ENCODE peak calls at places on chromosome 11, in five cellular contexts. D is kidney; C is effector memory CD4-positive, alpha-beta T cell; H is naive thymus-derived CD4-positive, alpha-beta T cell; A is keratinocyte. R is an unnamed sample. For H3K9me3 and H3K4me1, the result is how much of the 10 kb centered on the place peaks cover.

GRCh38 chr11:62593434-62594044 is 2.2 kb upstream of the TUT1 start:
- DNase-seq in D (peak), C (peak), H (peak), A (no peak), R (no peak)

GRCh38 chr11:100176456-100176855 is 510.6 kb upstream of the ARHGAP42 start:
- DNase-seq in D (no peak), C (no peak), H (no peak), A (no peak), R (no peak)

GRCh38 chr11:134509381-134510068 is 97.5 kb upstream of the B3GAT1 start:
- DNase-seq in D (peak), C (no peak), H (no peak), A (no peak), R (no peak)

GRCh38 chr11:16612234-16612571 is 126.2 kb upstream of the C11orf58 start:
- DNase-seq in D (no peak), C (no peak), H (no peak), A (no peak), R (no peak)

GRCh38 chr11:77071077-77071476 is 4.3 kb downstream of the CAPN5 start:
- DNase-seq in D (no peak), C (no peak), H (no peak), A (no peak), R (no peak)

GRCh38 chr11:59551651-59552521 is 40.5 kb downstream of the OR4D9 start:
- DNase-seq in D (no peak), C (no peak), H (no peak), A (no peak), R (no peak)

GRCh38 chr11:10414659-10415058 is 40.4 kb upstream of the AMPD3 start:
- DNase-seq in D (peak), C (no peak), H (no peak), A (no peak), R (no peak)

GRCh38 chr11:46436113-46436512 is 44.5 kb upstream of the CHRM4 start:
- DNase-seq in D (no peak), C (no peak), H (no peak), A (no peak), R (no peak)

GRCh38 chr11:2693851-2694261 is 5.9 kb downstream of the KCNQ1OT1 start:
- DNase-seq in D (peak), C (no peak), H (no peak), A (no peak), R (no peak)

GRCh38 chr11:36073411-36074203 is 129.7 kb downstream of the LDLRAD3 start:
- DNase-seq in D (peak), C (no peak), H (no peak), A (no peak), R (no peak)

GRCh38 chr11:130029137-130029536 is 26.5 kb upstream of the PRDM10 start:
- DNase-seq in D (no peak), C (no peak), H (no peak), A (no peak), R (no peak)

GRCh38 chr11:60703374-60703773 is 4.0 kb downstream of the MS4A8 start:
- DNase-seq in D (no peak), C (no peak), H (no peak), A (no peak), R (no peak)

GRCh38 chr11:70569996-70570692 is 171.8 kb downstream of the CTTN start:
- DNase-seq in D (peak), C (no peak), H (no peak), A (no peak), R (no peak)
- H3K9me3 ChIP-seq in D (under half), C (under half), H (under half), A (under half), R (under half)

DNA sequence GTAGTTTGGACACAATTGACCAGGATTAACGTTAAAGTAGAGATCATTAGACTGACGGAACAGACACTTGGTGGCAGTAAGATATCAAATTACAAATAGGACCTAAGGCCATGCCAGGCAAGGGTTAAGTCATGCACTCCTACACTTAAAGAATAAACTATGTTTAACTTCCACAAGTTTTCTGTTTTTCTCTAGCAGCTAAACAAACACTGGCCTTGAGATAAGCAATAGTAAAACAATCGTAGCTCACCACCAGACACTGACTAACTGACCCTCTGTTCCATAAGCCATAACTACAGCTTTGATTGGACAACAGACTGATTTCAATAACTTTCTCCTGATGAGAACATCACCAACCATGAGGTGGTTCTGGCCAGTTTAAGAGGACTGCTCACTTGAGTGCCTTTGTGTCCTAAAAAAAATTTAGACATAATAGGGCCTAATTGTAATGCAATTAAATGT is 2.0 kb upstream of the CEP126 start:
- DNase-seq in D (no peak), C (no peak), H (no peak), A (no peak), R (no peak)
- H3K27ac ChIP-seq in D (no peak), C (no peak), H (no peak), A (no peak), R (no peak)

GRCh38 chr11:15190611-15191010 is 75.9 kb downstream of the INSC start:
- DNase-seq in D (no peak), C (no peak), H (no peak), A (no peak), R (no peak)
- H3K4me1 ChIP-seq in D (under half), C (under half), H (under half), A (under half), R (under half)

GRCh38 chr11:90753546-90753945 is 530.7 kb upstream of the CHORDC1 start:
- DNase-seq in D (no peak), C (no peak), H (no peak), A (no peak), R (no peak)
- H3K9me3 ChIP-seq in D (under half), C (under half), H (under half), A (under half), R (under half)

GRCh38 chr11:67303132-67303988 is at the start of gene SSH3:
- DNase-seq in D (peak), C (peak), H (no peak), A (no peak), R (no peak)
- H3K27ac ChIP-seq in D (peak), C (peak), H (peak), A (peak), R (peak)

GRCh38 chr11:68327586-68328370 is 15.4 kb downstream of the LRP5 start:
- DNase-seq in D (no peak), C (no peak), H (no peak), A (no peak), R (no peak)
- H3K4me1 ChIP-seq in D (under half), C (under half), H (half or more), A (under half), R (half or more)

DNA sequence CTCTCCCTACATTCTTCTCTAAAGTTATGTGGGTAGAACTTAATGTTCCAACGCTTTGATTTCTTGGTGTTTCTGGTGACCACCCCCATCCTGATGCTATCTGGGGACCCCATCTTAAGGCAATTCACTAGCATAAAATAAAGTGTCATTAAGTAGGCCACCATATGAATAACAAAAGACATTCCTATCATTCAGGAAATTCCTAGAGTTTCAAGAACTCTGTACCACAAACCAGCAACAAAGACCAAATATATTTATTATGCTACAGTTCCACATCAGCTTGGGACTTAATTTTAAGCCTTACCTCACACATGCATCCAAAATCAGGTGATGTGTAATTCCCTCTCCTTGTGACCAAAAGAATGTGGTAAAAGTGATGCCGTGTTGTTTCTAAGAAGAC is 254.6 kb upstream of the LRRC4C start:
- DNase-seq in D (no peak), C (no peak), H (no peak), A (no peak), R (no peak)
- H3K9me3 ChIP-seq in D (under half), C (under half), H (under half), A (under half), R (under half)

GRCh38 chr11:67376873-67377808 is 3.7 kb upstream of the CLCF1 start:
- DNase-seq in D (peak), C (no peak), H (no peak), A (no peak), R (no peak)
- H3K27ac ChIP-seq in D (peak), C (peak), H (no peak), A (no peak), R (no peak)

GRCh38 chr11:75562048-75562835 is at the start of gene SERPINH1:
- DNase-seq in D (peak), C (peak), H (peak), A (no peak), R (peak)

GRCh38 chr11:75562836-75563484 is 907 bp downstream of the SERPINH1 start:
- DNase-seq in D (no peak), C (no peak), H (no peak), A (no peak), R (no peak)

GRCh38 chr11:75563501-75563977 is 1.5 kb downstream of the SERPINH1 start:
- DNase-seq in D (no peak), C (no peak), H (no peak), A (no peak), R (no peak)

GRCh38 chr11:75560644-75561043 is 1.4 kb upstream of the SERPINH1 start:
- DNase-seq in D (no peak), C (no peak), H (no peak), A (no peak), R (no peak)

GRCh38 chr11:75561426-75562047 is 516 bp upstream of the SERPINH1 start:
- DNase-seq in D (no peak), C (no peak), H (no peak), A (no peak), R (no peak)
- H3K4me1 ChIP-seq in D (under half), C (under half), H (under half), A (half or more), R (half or more)